ENCODE peak calls at places on chromosomes 5 and 9, in ten cellular contexts. One of them, this sample, is unnamed.
A peak's percentile ranks its signal among the peaks of the same experiment; 100 is the strongest.

GRCh38 chr9:1880038-1880565 is 135.0 kb upstream of the SMARCA2 start:
- DNase-seq in cardiac muscle cell: no peak
- DNase-seq in sigmoid colon: no peak
- DNase-seq in effector memory CD4-positive, alpha-beta T cell: no peak
- DNase-seq in left lung: no peak
- DNase-seq in Peyer's patch: no peak
- DNase-seq in CD4-positive, CD25-positive, alpha-beta regulatory T cell: peak; percentile 2
- DNase-seq in heart right ventricle: no peak
- DNase-seq in OCI-LY7: no peak
- DNase-seq in A549: no peak
- DNase-seq in this sample: no peak

GRCh38 chr5:141001466-141001853 is 35.2 kb downstream of the PCDHAC2 start:
- DNase-seq in cardiac muscle cell: no peak
- DNase-seq in sigmoid colon: no peak
- DNase-seq in effector memory CD4-positive, alpha-beta T cell: no peak
- DNase-seq in left lung: peak; percentile 68
- DNase-seq in Peyer's patch: no peak
- DNase-seq in CD4-positive, CD25-positive, alpha-beta regulatory T cell: no peak
- DNase-seq in heart right ventricle: no peak
- DNase-seq in OCI-LY7: no peak
- DNase-seq in A549: peak; percentile 47
- DNase-seq in this sample: no peak

GRCh38 chr9:96379461-96379860 is 4.0 kb downstream of the SLC35D2 start:
- DNase-seq in cardiac muscle cell: no peak
- DNase-seq in sigmoid colon: no peak
- DNase-seq in effector memory CD4-positive, alpha-beta T cell: no peak
- DNase-seq in left lung: no peak
- DNase-seq in Peyer's patch: no peak
- DNase-seq in CD4-positive, CD25-positive, alpha-beta regulatory T cell: no peak
- DNase-seq in heart right ventricle: no peak
- DNase-seq in OCI-LY7: no peak
- DNase-seq in A549: no peak
- DNase-seq in this sample: no peak

GRCh38 chr5:65326912-65327311 is 154.8 kb downstream of the ADAMTS6 start:
- DNase-seq in cardiac muscle cell: peak; percentile 27
- DNase-seq in sigmoid colon: no peak
- DNase-seq in effector memory CD4-positive, alpha-beta T cell: no peak
- DNase-seq in left lung: no peak
- DNase-seq in Peyer's patch: no peak
- DNase-seq in CD4-positive, CD25-positive, alpha-beta regulatory T cell: no peak
- DNase-seq in heart right ventricle: no peak
- DNase-seq in OCI-LY7: no peak
- DNase-seq in A549: no peak
- DNase-seq in this sample: no peak

GRCh38 chr9:91253488-91253887 is 108.2 kb downstream of the AUH start:
- DNase-seq in cardiac muscle cell: no peak
- DNase-seq in sigmoid colon: no peak
- DNase-seq in effector memory CD4-positive, alpha-beta T cell: no peak
- DNase-seq in left lung: no peak
- DNase-seq in Peyer's patch: no peak
- DNase-seq in CD4-positive, CD25-positive, alpha-beta regulatory T cell: peak; percentile 40
- DNase-seq in heart right ventricle: no peak
- DNase-seq in OCI-LY7: peak; percentile 35
- DNase-seq in A549: peak; percentile 17
- DNase-seq in this sample: peak; percentile 27

GRCh38 chr5:75611324-75612210 is at the start of gene ANKDD1B:
- DNase-seq in cardiac muscle cell: peak; percentile 55
- DNase-seq in sigmoid colon: peak; percentile 70
- DNase-seq in effector memory CD4-positive, alpha-beta T cell: no peak
- DNase-seq in left lung: peak; percentile 46
- DNase-seq in Peyer's patch: peak; percentile 60
- DNase-seq in CD4-positive, CD25-positive, alpha-beta regulatory T cell: peak; percentile 8
- DNase-seq in heart right ventricle: peak; percentile 20
- DNase-seq in OCI-LY7: no peak
- DNase-seq in A549: peak; percentile 42
- DNase-seq in this sample: no peak

GRCh38 chr5:179614745-179615144 is 8.7 kb downstream of the HNRNPH1 start:
- DNase-seq in cardiac muscle cell: no peak
- DNase-seq in sigmoid colon: peak; percentile 24
- DNase-seq in effector memory CD4-positive, alpha-beta T cell: no peak
- DNase-seq in left lung: no peak
- DNase-seq in Peyer's patch: no peak
- DNase-seq in CD4-positive, CD25-positive, alpha-beta regulatory T cell: no peak
- DNase-seq in heart right ventricle: no peak
- DNase-seq in OCI-LY7: no peak
- DNase-seq in A549: no peak
- DNase-seq in this sample: no peak

GRCh38 chr9:19049872-19050636 is 827 bp downstream of the RRAGA start:
- DNase-seq in cardiac muscle cell: peak; percentile 53
- DNase-seq in sigmoid colon: no peak
- DNase-seq in effector memory CD4-positive, alpha-beta T cell: no peak
- DNase-seq in left lung: no peak
- DNase-seq in Peyer's patch: no peak
- DNase-seq in CD4-positive, CD25-positive, alpha-beta regulatory T cell: peak; percentile 38
- DNase-seq in heart right ventricle: no peak
- DNase-seq in OCI-LY7: peak; percentile 17
- DNase-seq in A549: no peak
- DNase-seq in this sample: no peak

GRCh38 chr5:137731201-137731600 is 4.7 kb downstream of the KLHL3 start:
- DNase-seq in cardiac muscle cell: peak; percentile 57
- DNase-seq in sigmoid colon: no peak
- DNase-seq in effector memory CD4-positive, alpha-beta T cell: no peak
- DNase-seq in left lung: no peak
- DNase-seq in Peyer's patch: no peak
- DNase-seq in CD4-positive, CD25-positive, alpha-beta regulatory T cell: no peak
- DNase-seq in heart right ventricle: no peak
- DNase-seq in OCI-LY7: no peak
- DNase-seq in A549: no peak
- DNase-seq in this sample: no peak
- H3K4me1 ChIP-seq in cardiac muscle cell: peaks cover 2% of the 10 kb centered on the region
- H3K4me1 ChIP-seq in sigmoid colon: peaks cover 8% of the 10 kb centered on the region
- H3K4me1 ChIP-seq in effector memory CD4-positive, alpha-beta T cell: peaks cover 9% of the 10 kb centered on the region
- H3K4me1 ChIP-seq in left lung: peaks cover 21% of the 10 kb centered on the region
- H3K4me1 ChIP-seq in Peyer's patch: no peaks in the 10 kb centered on the region
- H3K4me1 ChIP-seq in CD4-positive, CD25-positive, alpha-beta regulatory T cell: peaks cover 22% of the 10 kb centered on the region
- H3K4me1 ChIP-seq in heart right ventricle: peaks cover 25% of the 10 kb centered on the region
- H3K4me1 ChIP-seq in OCI-LY7: peaks cover 6% of the 10 kb centered on the region
- H3K4me1 ChIP-seq in A549: no peaks in the 10 kb centered on the region
- H3K4me1 ChIP-seq in this sample: peaks cover 44% of the 10 kb centered on the region

DNA sequence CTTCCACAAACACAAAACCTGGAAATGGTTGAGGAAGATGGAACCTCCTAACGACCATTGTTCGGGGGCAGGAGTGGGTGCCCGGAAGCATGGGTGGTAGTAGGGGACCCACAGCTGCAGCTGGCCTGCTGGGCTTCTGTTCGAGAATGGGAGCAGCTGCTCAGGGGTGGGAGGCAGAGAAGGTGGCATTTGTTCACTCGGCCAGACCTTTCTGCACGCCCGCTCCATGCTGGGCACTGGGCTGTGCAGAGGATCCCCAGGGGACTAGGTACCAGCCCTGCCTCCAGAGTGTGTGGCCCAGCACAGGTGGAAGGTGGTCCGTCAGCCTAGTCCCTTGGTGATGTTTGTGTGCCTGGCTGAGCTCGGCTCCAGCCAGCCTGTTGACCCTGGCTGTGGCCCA is 4.6 kb downstream of the N4BP3 start:
- DNase-seq in cardiac muscle cell: no peak
- DNase-seq in sigmoid colon: no peak
- DNase-seq in effector memory CD4-positive, alpha-beta T cell: no peak
- DNase-seq in left lung: no peak
- DNase-seq in Peyer's patch: no peak
- DNase-seq in CD4-positive, CD25-positive, alpha-beta regulatory T cell: no peak
- DNase-seq in heart right ventricle: no peak
- DNase-seq in OCI-LY7: peak; percentile 82
- DNase-seq in A549: no peak
- DNase-seq in this sample: no peak
- H3K4me3 ChIP-seq in cardiac muscle cell: no peak overlapping the region
- H3K4me3 ChIP-seq in sigmoid colon: no peak overlapping the region
- H3K4me3 ChIP-seq in effector memory CD4-positive, alpha-beta T cell: no peak overlapping the region
- H3K4me3 ChIP-seq in left lung: no peak overlapping the region
- H3K4me3 ChIP-seq in Peyer's patch: no peak overlapping the region
- H3K4me3 ChIP-seq in CD4-positive, CD25-positive, alpha-beta regulatory T cell: no peak overlapping the region
- H3K4me3 ChIP-seq in heart right ventricle: peak overlapping the region; percentile 15
- H3K4me3 ChIP-seq in OCI-LY7: peak overlapping the region; percentile 95
- H3K4me3 ChIP-seq in A549: no peak overlapping the region
- H3K4me3 ChIP-seq in this sample: no peak overlapping the region

GRCh38 chr5:55343107-55343506 is 35.3 kb downstream of the MTREX start:
- DNase-seq in cardiac muscle cell: no peak
- DNase-seq in sigmoid colon: no peak
- DNase-seq in effector memory CD4-positive, alpha-beta T cell: no peak
- DNase-seq in left lung: no peak
- DNase-seq in Peyer's patch: no peak
- DNase-seq in CD4-positive, CD25-positive, alpha-beta regulatory T cell: no peak
- DNase-seq in heart right ventricle: no peak
- DNase-seq in OCI-LY7: no peak
- DNase-seq in A549: no peak
- DNase-seq in this sample: no peak

GRCh38 chr5:55345327-55345726 is 37.5 kb downstream of the MTREX start:
- DNase-seq in cardiac muscle cell: no peak
- DNase-seq in sigmoid colon: no peak
- DNase-seq in effector memory CD4-positive, alpha-beta T cell: no peak
- DNase-seq in left lung: no peak
- DNase-seq in Peyer's patch: no peak
- DNase-seq in CD4-positive, CD25-positive, alpha-beta regulatory T cell: no peak
- DNase-seq in heart right ventricle: no peak
- DNase-seq in OCI-LY7: no peak
- DNase-seq in A549: no peak
- DNase-seq in this sample: no peak

GRCh38 chr5:55343609-55344008 is 35.8 kb downstream of the MTREX start:
- DNase-seq in cardiac muscle cell: no peak
- DNase-seq in sigmoid colon: no peak
- DNase-seq in effector memory CD4-positive, alpha-beta T cell: no peak
- DNase-seq in left lung: no peak
- DNase-seq in Peyer's patch: no peak
- DNase-seq in CD4-positive, CD25-positive, alpha-beta regulatory T cell: no peak
- DNase-seq in heart right ventricle: no peak
- DNase-seq in OCI-LY7: no peak
- DNase-seq in A549: no peak
- DNase-seq in this sample: no peak

GRCh38 chr5:55338810-55339243 is 31.0 kb downstream of the MTREX start:
- DNase-seq in cardiac muscle cell: no peak
- DNase-seq in sigmoid colon: no peak
- DNase-seq in effector memory CD4-positive, alpha-beta T cell: no peak
- DNase-seq in left lung: no peak
- DNase-seq in Peyer's patch: no peak
- DNase-seq in CD4-positive, CD25-positive, alpha-beta regulatory T cell: peak; percentile 12
- DNase-seq in heart right ventricle: no peak
- DNase-seq in OCI-LY7: no peak
- DNase-seq in A549: no peak
- DNase-seq in this sample: no peak

DNA sequence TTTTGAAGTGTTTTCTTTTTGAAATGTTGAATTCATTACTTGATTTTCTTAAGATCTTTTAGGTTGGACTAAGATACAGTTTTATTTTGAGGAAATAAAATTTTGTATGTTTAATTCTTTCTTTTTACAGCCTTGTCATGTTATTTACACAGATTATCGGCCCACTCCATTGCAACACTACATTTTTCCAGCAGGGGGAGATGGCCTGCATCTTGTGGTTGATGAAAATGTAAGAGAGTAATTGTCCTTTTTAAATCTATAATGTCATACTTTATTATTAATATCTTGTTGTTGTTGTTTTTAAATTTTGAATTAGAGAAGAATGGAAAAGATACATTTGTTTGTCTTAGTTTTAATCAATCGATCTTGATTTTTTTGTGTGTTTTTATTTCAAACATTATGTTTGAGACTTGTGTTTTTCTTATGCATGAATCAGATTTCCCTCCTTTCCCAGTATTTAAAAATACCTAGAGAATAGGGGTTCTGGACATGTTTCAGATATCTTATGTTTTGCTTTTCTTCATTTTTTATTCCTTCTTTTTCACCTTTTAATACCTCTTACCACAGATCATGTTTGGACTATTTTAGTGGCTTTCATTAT is 36.7 kb downstream of the MTREX start:
- DNase-seq in cardiac muscle cell: peak; percentile 80
- DNase-seq in sigmoid colon: peak; percentile 69
- DNase-seq in effector memory CD4-positive, alpha-beta T cell: peak; percentile 11
- DNase-seq in left lung: no peak
- DNase-seq in Peyer's patch: no peak
- DNase-seq in CD4-positive, CD25-positive, alpha-beta regulatory T cell: peak; percentile 80
- DNase-seq in heart right ventricle: no peak
- DNase-seq in OCI-LY7: peak; percentile 49
- DNase-seq in A549: peak; percentile 71
- DNase-seq in this sample: peak; percentile 56
- H3K27ac ChIP-seq in cardiac muscle cell: no peak overlapping the region
- H3K27ac ChIP-seq in sigmoid colon: peak overlapping the region; percentile 17
- H3K27ac ChIP-seq in effector memory CD4-positive, alpha-beta T cell: no peak overlapping the region
- H3K27ac ChIP-seq in left lung: no peak overlapping the region
- H3K27ac ChIP-seq in Peyer's patch: no peak overlapping the region
- H3K27ac ChIP-seq in CD4-positive, CD25-positive, alpha-beta regulatory T cell: no peak overlapping the region
- H3K27ac ChIP-seq in heart right ventricle: no peak overlapping the region
- H3K27ac ChIP-seq in OCI-LY7: no peak overlapping the region
- H3K27ac ChIP-seq in A549: no peak overlapping the region
- H3K27ac ChIP-seq in this sample: no peak overlapping the region

GRCh38 chr9:7210854-7211637 is 453.3 kb downstream of the KDM4C start:
- DNase-seq in cardiac muscle cell: no peak
- DNase-seq in sigmoid colon: no peak
- DNase-seq in effector memory CD4-positive, alpha-beta T cell: no peak
- DNase-seq in left lung: no peak
- DNase-seq in Peyer's patch: no peak
- DNase-seq in CD4-positive, CD25-positive, alpha-beta regulatory T cell: no peak
- DNase-seq in heart right ventricle: no peak
- DNase-seq in OCI-LY7: no peak
- DNase-seq in A549: no peak
- DNase-seq in this sample: no peak

GRCh38 chr9:7211657-7212056 is 453.9 kb downstream of the KDM4C start:
- DNase-seq in cardiac muscle cell: no peak
- DNase-seq in sigmoid colon: no peak
- DNase-seq in effector memory CD4-positive, alpha-beta T cell: no peak
- DNase-seq in left lung: no peak
- DNase-seq in Peyer's patch: no peak
- DNase-seq in CD4-positive, CD25-positive, alpha-beta regulatory T cell: no peak
- DNase-seq in heart right ventricle: no peak
- DNase-seq in OCI-LY7: no peak
- DNase-seq in A549: no peak
- DNase-seq in this sample: no peak

GRCh38 chr9:7206221-7206758 is 448.5 kb downstream of the KDM4C start:
- DNase-seq in cardiac muscle cell: no peak
- DNase-seq in sigmoid colon: no peak
- DNase-seq in effector memory CD4-positive, alpha-beta T cell: no peak
- DNase-seq in left lung: no peak
- DNase-seq in Peyer's patch: no peak
- DNase-seq in CD4-positive, CD25-positive, alpha-beta regulatory T cell: no peak
- DNase-seq in heart right ventricle: no peak
- DNase-seq in OCI-LY7: no peak
- DNase-seq in A549: no peak
- DNase-seq in this sample: no peak

GRCh38 chr9:7209990-7210389 is 452.2 kb downstream of the KDM4C start:
- DNase-seq in cardiac muscle cell: no peak
- DNase-seq in sigmoid colon: no peak
- DNase-seq in effector memory CD4-positive, alpha-beta T cell: no peak
- DNase-seq in left lung: no peak
- DNase-seq in Peyer's patch: no peak
- DNase-seq in CD4-positive, CD25-positive, alpha-beta regulatory T cell: no peak
- DNase-seq in heart right ventricle: no peak
- DNase-seq in OCI-LY7: no peak
- DNase-seq in A549: no peak
- DNase-seq in this sample: no peak

DNA sequence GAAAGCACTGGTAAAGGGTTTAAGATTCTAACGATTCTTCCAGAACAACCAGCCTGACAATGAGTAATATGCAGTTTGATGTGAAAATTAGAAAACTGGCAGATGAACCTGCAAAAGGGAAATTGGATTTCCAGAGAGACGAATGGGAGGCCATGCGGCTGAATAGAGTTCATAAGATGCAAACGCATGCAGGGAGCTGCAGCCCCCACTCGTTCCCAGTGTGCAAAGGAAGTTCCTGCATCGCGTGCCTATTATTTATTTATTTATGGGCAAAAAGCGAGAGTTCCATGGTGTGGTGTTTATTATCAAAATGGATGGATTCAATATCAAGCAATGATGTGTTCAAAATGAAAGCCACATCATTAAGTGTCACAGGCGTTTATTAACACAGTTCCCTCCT is 451.3 kb downstream of the KDM4C start:
- DNase-seq in cardiac muscle cell: no peak
- DNase-seq in sigmoid colon: no peak
- DNase-seq in effector memory CD4-positive, alpha-beta T cell: no peak
- DNase-seq in left lung: no peak
- DNase-seq in Peyer's patch: no peak
- DNase-seq in CD4-positive, CD25-positive, alpha-beta regulatory T cell: no peak
- DNase-seq in heart right ventricle: no peak
- DNase-seq in OCI-LY7: no peak
- DNase-seq in A549: no peak
- DNase-seq in this sample: no peak
- H3K4me1 ChIP-seq in cardiac muscle cell: peaks cover 13% of the 10 kb centered on the region
- H3K4me1 ChIP-seq in sigmoid colon: no peaks in the 10 kb centered on the region
- H3K4me1 ChIP-seq in effector memory CD4-positive, alpha-beta T cell: no peaks in the 10 kb centered on the region
- H3K4me1 ChIP-seq in left lung: no peaks in the 10 kb centered on the region
- H3K4me1 ChIP-seq in Peyer's patch: no peaks in the 10 kb centered on the region
- H3K4me1 ChIP-seq in CD4-positive, CD25-positive, alpha-beta regulatory T cell: no peaks in the 10 kb centered on the region
- H3K4me1 ChIP-seq in heart right ventricle: no peaks in the 10 kb centered on the region
- H3K4me1 ChIP-seq in OCI-LY7: no peaks in the 10 kb centered on the region
- H3K4me1 ChIP-seq in A549: no peaks in the 10 kb centered on the region
- H3K4me1 ChIP-seq in this sample: no peaks in the 10 kb centered on the region